ENCODE peak calls at places on chromosomes 13 and 19, in five cellular contexts. F, H, Y, L and K are unnamed samples.

GRCh38 chr13:41615520-41615838 is 158.1 kb downstream of the RGCC start:
- DNase-seq in L (no peak), Y (no peak), F (no peak), H (no peak), K (no peak)

GRCh38 chr19:5081441-5082161 is 112.7 kb downstream of the KDM4B start:
- DNase-seq in Y (no peak), L (no peak), F (no peak), H (no peak), K (no peak)

GRCh38 chr13:111632906-111633305 is 312.5 kb downstream of the TEX29 start:
- DNase-seq in F (no peak), H (no peak), L (no peak), Y (no peak), K (no peak)

GRCh38 chr19:46901701-46902401 is 41.1 kb downstream of the ARHGAP35 start:
- DNase-seq in Y (no peak), L (peak; percentile 37), H (no peak), F (no peak), K (no peak)

GRCh38 chr13:62357887-62358645 is 942.4 kb upstream of the PCDH20 start:
- DNase-seq in Y (no peak), H (peak; percentile 33), F (no peak), L (peak; percentile 71), K (no peak)

GRCh38 chr19:5719274-5719960 is 529 bp downstream of the LONP1 start:
- DNase-seq in H (peak; percentile 35), Y (no peak), F (no peak), L (peak; percentile 13), K (peak; percentile 8)

GRCh38 chr13:110416131-110416584 is 109.1 kb downstream of the COL4A2 start:
- DNase-seq in Y (no peak), H (no peak), L (peak; percentile 29), F (no peak), K (no peak)

GRCh38 chr19:13637664-13638063 is 126.7 kb upstream of the MRI1 start:
- DNase-seq in H (no peak), F (no peak), Y (no peak), L (peak; percentile 88), K (no peak)

GRCh38 chr13:36789061-36789460 is 30.0 kb upstream of the RFXAP start:
- DNase-seq in L (peak; percentile 8), F (no peak), H (no peak), Y (no peak), K (no peak)

GRCh38 chr19:35000647-35001501 is 751 bp downstream of the GRAMD1A start:
- DNase-seq in L (peak; percentile 50), F (peak; percentile 63), Y (no peak), H (peak; percentile 41), K (peak; percentile 59)

GRCh38 chr19:7469654-7470285 is 19.1 kb downstream of the PEX11G start:
- DNase-seq in L (no peak), H (no peak), F (no peak), Y (no peak), K (no peak)

GRCh38 chr19:37990362-37990761 is 83.4 kb downstream of the SIPA1L3 start:
- DNase-seq in Y (no peak), F (no peak), L (no peak), H (no peak), K (no peak)

GRCh38 chr13:36453518-36453917 is 21.2 kb downstream of the CCNA1 start:
- DNase-seq in H (peak; percentile 10), F (no peak), Y (no peak), L (peak; percentile 2), K (no peak)

GRCh38 chr13:112703449-112703848 is 13.6 kb downstream of the ATP11A start:
- DNase-seq in L (no peak), H (no peak), F (no peak), Y (no peak), K (no peak)

GRCh38 chr19:15381864-15382263 is 2.3 kb upstream of the AKAP8 start:
- DNase-seq in Y (no peak), L (no peak), H (no peak), F (no peak), K (no peak)

GRCh38 chr13:111213964-111214726 is 99.0 kb downstream of the ARHGEF7 start:
- DNase-seq in Y (no peak), L (no peak), H (no peak), F (no peak), K (no peak)

GRCh38 chr19:42255766-42256750 is 1.1 kb upstream of the ERF start:
- DNase-seq in H (peak; percentile 5), F (peak; percentile 64), Y (peak; percentile 83), L (peak; percentile 46), K (no peak)

GRCh38 chr13:33639158-33639557 is 178.8 kb upstream of the RFC3 start:
- DNase-seq in L (peak; percentile 44), F (no peak), Y (no peak), H (no peak), K (no peak)

GRCh38 chr19:12872941-12873890 is 8.0 kb downstream of the DNASE2 start:
- DNase-seq in H (peak; percentile 25), F (no peak), Y (peak; percentile 24), L (peak; percentile 37), K (no peak)

GRCh38 chr13:27481766-27482165 is 31.4 kb upstream of the MTIF3 start:
- DNase-seq in H (peak; percentile 24), Y (no peak), F (peak; percentile 61), L (peak; percentile 10), K (peak; percentile 5)

GRCh38 chr19:12965017-12965811 is 4.2 kb upstream of the DAND5 start:
- DNase-seq in L (peak; percentile 58), H (peak; percentile 73), Y (peak; percentile 77), F (peak; percentile 90), K (peak; percentile 78)

GRCh38 chr13:98664047-98664446 is 87.1 kb upstream of the STK24 start:
- DNase-seq in H (no peak), L (peak; percentile 85), Y (no peak), F (no peak), K (no peak)

GRCh38 chr19:18647807-18648206 is 11.0 kb downstream of the KLHL26 start:
- DNase-seq in Y (no peak), L (no peak), F (no peak), H (no peak), K (no peak)

GRCh38 chr19:16266586-16266942 is 58.1 kb upstream of the KLF2 start:
- DNase-seq in L (no peak), H (no peak), Y (no peak), F (no peak), K (peak; percentile 55)

GRCh38 chr19:22422220-22422619 is at the start of gene ZNF98:
- DNase-seq in L (no peak), Y (peak; percentile 29), F (no peak), H (no peak), K (no peak)

GRCh38 chr19:32613008-32613407 is 32.0 kb downstream of the PDCD5 start:
- DNase-seq in F (no peak), Y (no peak), H (no peak), L (no peak), K (no peak)

GRCh38 chr13:36134632-36135031 is 3.5 kb upstream of the DCLK1 start:
- DNase-seq in L (no peak), Y (no peak), H (no peak), F (no peak), K (no peak)

GRCh38 chr13:48096670-48097069 is 1.8 kb upstream of the MED4 start:
- DNase-seq in Y (no peak), F (no peak), L (no peak), H (no peak), K (no peak)

GRCh38 chr13:90400372-90400771 is 947.1 kb upstream of the MIR17HG start:
- DNase-seq in L (no peak), F (no peak), Y (no peak), H (no peak), K (no peak)

GRCh38 chr19:18304496-18305312 is 18.2 kb downstream of the LSM4 start:
- DNase-seq in Y (peak; percentile 89), L (peak; percentile 83), H (peak; percentile 58), F (peak; percentile 86), K (peak; percentile 62)

GRCh38 chr19:40225440-40226305 is 816 bp downstream of the CCNP start:
- DNase-seq in H (peak; percentile 21), F (no peak), Y (no peak), L (peak; percentile 37), K (no peak)

GRCh38 chr13:24348797-24349515 is 39.6 kb downstream of the C1QTNF9 start:
- DNase-seq in L (no peak), H (no peak), F (peak; percentile 75), Y (no peak), K (no peak)

GRCh38 chr13:99335603-99336002 is 28.4 kb upstream of the GPR183 start:
- DNase-seq in Y (no peak), H (no peak), L (no peak), F (no peak), K (no peak)

GRCh38 chr13:97574926-97575325 is 141.0 kb downstream of the RAP2A start:
- DNase-seq in H (peak; percentile 34), Y (peak; percentile 9), F (peak; percentile 57), L (peak; percentile 52), K (no peak)

DNA sequence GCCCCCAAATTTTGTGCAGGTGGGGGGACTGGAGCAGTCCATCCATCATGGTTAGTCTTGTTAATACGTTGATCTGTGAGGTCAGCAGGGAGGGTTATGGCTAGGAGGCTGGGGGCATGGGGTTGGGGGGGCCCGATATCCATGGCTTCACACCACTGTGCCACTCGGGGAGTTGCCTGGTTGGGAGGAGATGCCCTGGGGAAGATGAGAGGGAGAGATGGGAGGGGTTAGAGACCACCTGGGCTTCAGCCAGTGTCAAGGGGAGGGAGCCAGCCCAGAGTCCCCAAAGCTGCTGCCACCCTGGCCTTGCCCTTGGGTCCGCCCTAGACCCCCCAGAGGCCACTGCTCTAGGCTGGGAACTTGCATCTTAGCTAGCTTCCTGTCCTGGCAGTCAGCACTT is 1.8 kb upstream of the DMPK start:
- DNase-seq in Y (no peak), H (no peak), F (no peak), L (no peak), K (no peak)
- H3K27ac ChIP-seq in Y (peak overlapping the region; percentile 93), H (no peak overlapping the region), F (peak overlapping the region; percentile 66), L (peak overlapping the region; percentile 94), K (no peak overlapping the region)

DNA sequence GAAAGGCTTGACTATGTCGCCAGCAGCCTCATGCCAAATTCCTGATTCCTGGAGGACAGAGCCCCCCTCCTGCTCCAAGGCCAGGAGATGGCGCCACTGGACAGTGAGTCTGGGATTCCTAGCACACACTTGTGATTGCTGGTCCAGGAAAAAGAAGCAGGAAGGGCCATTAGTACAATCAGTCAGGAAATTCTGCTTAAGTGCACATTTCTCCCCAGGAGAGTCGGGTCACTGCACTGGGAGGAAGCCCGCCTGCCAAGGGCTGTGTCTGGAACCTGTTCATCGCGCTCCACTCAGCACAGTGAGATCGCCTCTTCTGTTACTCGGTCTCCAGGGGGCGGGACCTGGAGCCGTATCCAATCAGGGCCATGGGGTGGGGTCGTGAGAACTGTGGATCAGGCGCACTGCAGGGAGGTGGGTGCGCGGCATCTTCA is 65.1 kb downstream of the ZNF823 start:
- DNase-seq in H (no peak), L (peak; percentile 55), Y (peak; percentile 83), F (peak; percentile 64), K (no peak)
- TF ChIP-seq CTCF in H (no peak), L (peak; percentile 68), Y (peak; percentile 83), F (peak; percentile 58), K (no peak)

DNA sequence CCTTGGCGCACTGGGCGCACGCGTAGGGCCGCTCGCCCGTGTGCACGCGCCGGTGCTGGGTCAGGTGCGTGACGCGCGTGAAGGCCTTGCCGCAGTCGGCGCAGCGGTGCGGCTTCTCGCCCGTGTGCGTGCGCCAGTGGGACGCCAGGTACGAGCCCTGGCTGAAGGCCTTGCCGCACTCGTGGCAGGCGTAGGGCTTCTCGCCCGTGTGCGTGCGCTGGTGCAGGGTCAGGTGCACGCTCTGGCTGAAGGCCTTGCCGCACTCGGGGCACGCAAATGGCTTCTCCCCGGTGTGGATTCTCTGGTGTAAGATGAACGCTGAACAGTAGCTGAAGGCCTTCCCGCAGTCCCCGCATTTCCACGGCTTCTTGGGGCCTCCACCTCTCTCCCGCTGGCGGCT is 7.0 kb downstream of the ZNF835 start:
- DNase-seq in H (no peak), Y (no peak), L (no peak), F (no peak), K (no peak)
- H3K9me3 ChIP-seq in H (no peaks in the 10 kb centered on the region), Y (no peaks in the 10 kb centered on the region), L (peaks cover 60% of the 10 kb centered on the region), F (no peaks in the 10 kb centered on the region), K (peaks cover 34% of the 10 kb centered on the region)

GRCh38 chr13:76885203-76886004 is 801 bp downstream of the KCTD12 start:
- DNase-seq in F (peak; percentile 73), H (peak; percentile 71), Y (peak; percentile 82), L (peak; percentile 61), K (no peak)
- H3K27ac ChIP-seq in F (peak overlapping the region; percentile 71), H (peak overlapping the region; percentile 53), Y (peak overlapping the region; percentile 93), L (peak overlapping the region; percentile 42), K (no peak overlapping the region)